ENCODE peak calls at places on chromosomes 11 and 22, in four cellular contexts. G, R, A and E are unnamed samples.
A peak's percentile ranks its signal among the peaks of the same experiment; 100 is the strongest.

GRCh38 chr11:129189646-129190045 is 2.5 kb downstream of the ARHGAP32 start:
- DNase-seq in G (no peak), R (no peak), A (no peak), E (no peak)

GRCh38 chr11:114358711-114359110 is 41.6 kb downstream of the C11orf71 start:
- DNase-seq in G (no peak), R (no peak), A (no peak), E (no peak)

GRCh38 chr11:86416494-86416893 is 41.8 kb downstream of the CCDC81 start:
- DNase-seq in G (peak; percentile 42), R (no peak), A (no peak), E (no peak)

GRCh38 chr11:34977039-34977906 is 60.9 kb downstream of the PDHX start:
- DNase-seq in G (peak; percentile 71), R (no peak), A (no peak), E (no peak)

GRCh38 chr22:48156603-48157355 is 1394.3 kb downstream of the TBC1D22A start:
- DNase-seq in G (no peak), R (no peak), A (peak; percentile 50), E (peak; percentile 49)

GRCh38 chr11:70397983-70398833 is at the start of gene CTTN:
- DNase-seq in G (peak; percentile 81), R (peak; percentile 43), A (peak; percentile 91), E (peak; percentile 90)

GRCh38 chr11:61555051-61555969 is 25.6 kb downstream of the SYT7 start:
- DNase-seq in G (no peak), R (no peak), A (no peak), E (no peak)

GRCh38 chr11:115202061-115202460 is 302.2 kb downstream of the CADM1 start:
- DNase-seq in G (no peak), R (no peak), A (no peak), E (no peak)

GRCh38 chr22:49491221-49491635 is 336.4 kb downstream of the BRD1 start:
- DNase-seq in G (no peak), R (no peak), A (no peak), E (no peak)

GRCh38 chr11:100984668-100985067 is 144.9 kb downstream of the PGR start:
- DNase-seq in G (no peak), R (no peak), A (no peak), E (no peak)

GRCh38 chr22:44574057-44574456 is 76.0 kb upstream of the RTL6 start:
- DNase-seq in G (peak; percentile 89), R (no peak), A (peak; percentile 55), E (no peak)

GRCh38 chr11:7605544-7605943 is 67.8 kb downstream of the CYB5R2 start:
- DNase-seq in G (peak; percentile 28), R (no peak), A (no peak), E (no peak)

GRCh38 chr11:117180020-117180419 is 1.5 kb downstream of the SIDT2 start:
- DNase-seq in G (peak; percentile 55), R (no peak), A (no peak), E (no peak)

GRCh38 chr11:61058583-61059259 is 43.6 kb upstream of the CD5 start:
- DNase-seq in G (no peak), R (no peak), A (peak; percentile 27), E (no peak)

GRCh38 chr22:19287076-19287724 is 4.3 kb downstream of the CLTCL1 start:
- DNase-seq in G (peak; percentile 35), R (no peak), A (no peak), E (no peak)

GRCh38 chr11:134170909-134171281 is 52.9 kb downstream of the NCAPD3 start:
- DNase-seq in G (no peak), R (no peak), A (no peak), E (no peak)

GRCh38 chr11:74139151-74139918 is 31.5 kb downstream of the C2CD3 start:
- DNase-seq in G (no peak), R (no peak), A (no peak), E (no peak)

GRCh38 chr22:41217553-41218157 is 12.5 kb downstream of the L3MBTL2 start:
- DNase-seq in G (peak; percentile 58), R (no peak), A (no peak), E (no peak)

GRCh38 chr11:114196994-114197702 is 99.1 kb upstream of the NNMT start:
- DNase-seq in G (no peak), R (no peak), A (no peak), E (no peak)

GRCh38 chr11:69580529-69580928 is 60.4 kb upstream of the CCND1 start:
- DNase-seq in G (no peak), R (no peak), A (no peak), E (no peak)

GRCh38 chr11:74019104-74019738 is 10.3 kb upstream of the UCP3 start:
- DNase-seq in G (no peak), R (no peak), A (no peak), E (no peak)

GRCh38 chr11:113314389-113315301 is at the start of gene TTC12:
- DNase-seq in G (peak; percentile 92), R (peak; percentile 87), A (peak; percentile 95), E (peak; percentile 96)

GRCh38 chr11:3959015-3959917 is 103.8 kb downstream of the STIM1 start:
- DNase-seq in G (peak; percentile 78), R (no peak), A (no peak), E (no peak)